ENCODE peak calls at places on chromosomes 7 and 10, in ten cellular contexts. C, Y, X, F, J, K, L, I, S and W are unnamed samples.

GRCh38 chr7:49766966-49767365 is 6.5 kb upstream of the VWC2 start:
- DNase-seq in C (no peak), K (no peak), Y (no peak), J (no peak), I (no peak), L (no peak), F (no peak), X (no peak), S (no peak), W (no peak)

GRCh38 chr10:82319558-82319957 is 444.6 kb downstream of the NRG3 start:
- DNase-seq in I (no peak), L (no peak), C (no peak), K (no peak), J (no peak), F (no peak), Y (no peak), S (no peak), X (no peak), W (no peak)

GRCh38 chr7:128954830-128955797 is 17.4 kb downstream of the IRF5 start:
- DNase-seq in J (peak; percentile 55), F (no peak), L (no peak), K (peak; percentile 43), C (no peak), S (no peak), Y (peak; percentile 26), X (peak; percentile 36), I (no peak), W (peak; percentile 66)

GRCh38 chr10:111281516-111281915 is 204.7 kb downstream of the ADRA2A start:
- DNase-seq in S (peak; percentile 15), I (peak; percentile 41), K (no peak), X (no peak), Y (no peak), F (no peak), L (no peak), C (no peak), J (peak; percentile 1), W (peak; percentile 1)

GRCh38 chr7:32062150-32062549 is 8.1 kb downstream of the PDE1C start:
- DNase-seq in C (peak; percentile 31), F (no peak), X (no peak), Y (no peak), S (peak; percentile 78), J (peak; percentile 64), K (no peak), I (peak; percentile 80), L (peak; percentile 51), W (peak; percentile 44)

GRCh38 chr10:34415039-34415438 is 400.1 kb downstream of the PARD3 start:
- DNase-seq in L (no peak), F (no peak), J (no peak), C (no peak), K (no peak), I (no peak), Y (no peak), S (no peak), X (no peak), W (no peak)

GRCh38 chr7:120097020-120097419 is 176.0 kb upstream of the KCND2 start:
- DNase-seq in Y (no peak), J (no peak), I (no peak), F (no peak), S (no peak), X (no peak), K (no peak), C (no peak), L (no peak), W (no peak)

GRCh38 chr10:33193057-33193866 is 141.2 kb downstream of the NRP1 start:
- DNase-seq in J (peak; percentile 66), F (peak; percentile 41), C (peak; percentile 84), X (no peak), L (peak; percentile 70), K (peak; percentile 58), I (peak; percentile 92), Y (peak; percentile 47), S (peak; percentile 93), W (peak; percentile 89)

DNA sequence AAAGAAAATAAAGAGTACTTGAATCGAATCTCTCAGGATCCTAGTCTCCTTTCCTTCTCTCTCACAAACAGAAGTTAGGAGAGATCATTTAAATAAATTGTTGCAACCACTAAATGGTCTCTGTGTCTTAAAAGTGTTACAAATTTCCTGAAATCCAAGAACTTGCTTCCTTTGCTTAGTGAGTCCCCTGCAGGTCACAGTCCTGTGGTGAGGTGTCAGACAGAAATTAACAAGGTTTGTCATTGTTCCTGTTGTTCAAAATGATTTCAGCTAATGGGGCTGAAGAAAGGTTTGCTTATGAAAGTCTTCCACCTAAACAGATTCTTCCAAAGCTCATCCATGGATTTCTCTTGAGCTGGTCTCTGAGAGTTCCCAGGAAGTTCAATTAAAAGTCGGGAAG is 151.6 kb upstream of the SLC26A5 start:
- DNase-seq in S (no peak), C (no peak), L (no peak), I (no peak), Y (no peak), X (no peak), J (no peak), K (no peak), F (no peak), W (no peak)
- TF ChIP-seq CTCF in S (no peak), C (no peak), L (no peak), I (no peak), Y (no peak), X (no peak), J (no peak), K (no peak), F (no peak), W (no peak)

GRCh38 chr10:69800109-69800508 is 1.6 kb upstream of the COL13A1 start:
- DNase-seq in Y (no peak), S (peak; percentile 71), I (peak; percentile 56), J (peak; percentile 48), C (peak; percentile 29), F (no peak), L (no peak), X (peak; percentile 7), K (peak; percentile 57), W (peak; percentile 67)

GRCh38 chr10:69801434-69802315 is at the start of gene COL13A1:
- DNase-seq in L (peak; percentile 50), S (peak; percentile 35), C (peak; percentile 26), J (peak; percentile 76), Y (no peak), I (peak; percentile 18), K (no peak), X (no peak), F (peak; percentile 33), W (peak; percentile 80)

GRCh38 chr10:69802424-69803161 is 887 bp downstream of the COL13A1 start:
- DNase-seq in F (no peak), Y (no peak), X (no peak), K (no peak), J (peak; percentile 53), L (peak; percentile 57), S (peak; percentile 25), C (peak; percentile 17), I (no peak), W (peak; percentile 27)

GRCh38 chr10:69800665-69801064 is 1.0 kb upstream of the COL13A1 start:
- DNase-seq in I (no peak), J (no peak), K (no peak), L (no peak), C (no peak), X (no peak), F (no peak), S (no peak), Y (no peak), W (no peak)

DNA sequence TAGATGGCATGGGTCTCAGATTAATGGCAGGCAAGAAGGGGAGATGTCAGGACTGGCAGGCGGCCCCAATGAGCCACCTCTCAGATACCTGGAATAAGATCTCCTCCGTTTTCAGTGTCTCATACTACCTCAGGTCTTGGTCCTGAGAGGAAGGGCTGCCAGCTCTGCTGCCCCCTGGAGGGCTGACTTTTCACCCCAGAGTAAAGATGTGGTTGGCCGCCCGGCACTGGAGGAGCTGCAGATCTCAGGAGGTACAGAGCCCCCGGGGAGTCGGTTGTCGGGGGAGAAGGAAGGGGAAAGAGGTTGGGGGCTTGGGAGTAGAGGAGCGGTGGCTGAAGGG is 642 bp upstream of the COL13A1 start:
- DNase-seq in F (no peak), C (no peak), K (no peak), L (peak; percentile 53), Y (no peak), S (peak; percentile 72), X (no peak), J (peak; percentile 61), I (peak; percentile 57), W (peak; percentile 70)
- H3K4me3 ChIP-seq in F (peak overlapping the region; percentile 86), C (no peak overlapping the region), K (peak overlapping the region; percentile 76), L (peak overlapping the region; percentile 45), Y (peak overlapping the region; percentile 70), S (peak overlapping the region; percentile 45), X (peak overlapping the region; percentile 68), J (peak overlapping the region; percentile 72), I (no peak overlapping the region), W (no peak overlapping the region)

GRCh38 chr7:1297476-1297972 is 64.9 kb downstream of the UNCX start:
- DNase-seq in S (no peak), X (no peak), F (no peak), I (no peak), C (no peak), Y (no peak), J (no peak), L (no peak), K (no peak), W (no peak)
- TF ChIP-seq CTCF in S (no peak), X (no peak), F (no peak), I (no peak), C (no peak), Y (no peak), J (no peak), L (no peak), K (no peak), W (no peak)

GRCh38 chr7:155374276-155375252 is 76.9 kb downstream of the INSIG1 start:
- DNase-seq in L (no peak), I (no peak), S (no peak), Y (no peak), J (no peak), F (no peak), X (no peak), C (no peak), K (no peak), W (no peak)

GRCh38 chr7:155375337-155376277 is 77.9 kb downstream of the INSIG1 start:
- DNase-seq in J (no peak), C (no peak), S (no peak), X (no peak), F (no peak), I (no peak), Y (no peak), K (no peak), L (no peak), W (no peak)

GRCh38 chr7:155372782-155373358 is 75.2 kb downstream of the INSIG1 start:
- DNase-seq in X (no peak), Y (no peak), C (no peak), I (no peak), J (no peak), K (no peak), F (no peak), L (no peak), S (no peak), W (no peak)

GRCh38 chr7:155371884-155372781 is 74.5 kb downstream of the INSIG1 start:
- DNase-seq in C (no peak), K (no peak), I (no peak), Y (no peak), L (no peak), X (no peak), F (no peak), S (peak; percentile 29), J (peak; percentile 18), W (peak; percentile 26)

DNA sequence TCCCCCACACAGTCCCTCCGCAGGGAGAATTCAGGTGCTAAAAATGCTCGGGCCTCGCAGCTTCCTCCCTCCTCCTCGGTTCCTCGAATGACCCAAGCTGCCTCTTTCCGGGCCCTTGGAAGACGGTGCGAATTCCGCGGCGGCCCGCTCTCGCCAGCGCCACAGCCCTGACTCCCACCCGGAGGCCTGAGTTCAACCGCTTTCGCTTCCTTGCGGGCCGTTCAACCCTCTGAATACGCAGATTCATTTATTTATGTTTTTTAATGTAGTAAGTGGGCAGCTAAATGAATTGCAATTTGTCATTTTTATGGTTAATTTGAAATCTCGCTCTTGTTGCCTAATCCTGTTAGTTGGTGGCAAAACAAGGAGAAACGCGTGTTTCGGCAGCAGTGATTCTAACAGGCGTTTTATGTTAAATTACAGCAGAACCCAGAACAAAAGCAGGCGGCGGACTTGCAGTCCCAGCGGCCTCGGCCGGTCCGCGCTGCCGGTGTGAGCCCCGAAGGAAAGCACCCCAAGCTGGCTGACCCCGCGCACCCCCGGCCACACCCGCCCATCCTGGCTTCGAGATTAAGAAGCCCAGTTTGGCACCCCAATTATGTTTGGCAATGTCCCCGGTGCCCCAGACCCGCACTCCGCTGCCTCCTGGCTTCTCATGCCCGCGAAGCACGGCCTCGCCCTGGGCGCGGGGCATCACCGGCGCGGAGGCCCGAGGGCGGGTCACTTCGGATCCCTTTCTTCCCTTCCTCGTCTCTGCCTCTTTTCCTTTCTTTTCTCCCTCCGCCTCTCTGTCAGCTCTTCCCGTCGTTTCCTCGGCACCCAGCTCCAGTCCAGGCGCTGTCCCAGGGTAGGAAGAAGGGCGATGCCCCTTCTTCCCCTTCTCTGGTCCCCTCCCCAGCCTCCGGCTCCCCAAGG is 75.9 kb downstream of the INSIG1 start:
- DNase-seq in X (no peak), F (no peak), I (no peak), J (no peak), L (no peak), C (no peak), S (no peak), Y (no peak), K (no peak), W (no peak)
- H3K4me3 ChIP-seq in X (peak overlapping the region; percentile 2), F (peak overlapping the region; percentile 68), I (no peak overlapping the region), J (peak overlapping the region; percentile 15), L (peak overlapping the region; percentile 23), C (no peak overlapping the region), S (peak overlapping the region; percentile 37), Y (no peak overlapping the region), K (peak overlapping the region; percentile 27), W (no peak overlapping the region)